ENCODE peak calls at places on chromosomes 13 and 19, in eight cellular contexts. Y is heart right ventricle, S is cardiac muscle cell, J is Calu3, V is progenitor cell of endocrine pancreas, X is cardiac fibroblast, I is breast epithelium, L is activated B cell treated with CpG ODN at 0.5 μM for 24 hours. F is an unnamed sample.

GRCh38 chr19:2443116-2443784 is 13.5 kb downstream of the LMNB2 start:
- DNase-seq in J (no peak), Y (no peak), V (no peak), L (no peak), I (no peak), S (no peak), X (no peak), F (no peak)

GRCh38 chr13:100409132-100409531 is 179.5 kb downstream of the GGACT start:
- DNase-seq in J (no peak), Y (no peak), V (no peak), S (no peak), X (peak), L (no peak), I (no peak), F (no peak)

GRCh38 chr19:5200844-5201243 is 139.8 kb downstream of the PTPRS start:
- DNase-seq in J (no peak), S (no peak), X (peak), Y (no peak), V (no peak), L (no peak), I (no peak), F (no peak)

GRCh38 chr19:5369962-5370367 is 29.4 kb upstream of the PTPRS start:
- DNase-seq in I (no peak), X (peak), J (peak), L (peak), V (peak), Y (peak), S (peak), F (peak)

GRCh38 chr19:6020972-6021805 is 43.2 kb upstream of the RANBP3 start:
- DNase-seq in V (no peak), X (no peak), S (no peak), Y (no peak), I (no peak), J (no peak), L (no peak), F (no peak)

GRCh38 chr19:45591004-45591637 is 6.5 kb upstream of the OPA3 start:
- DNase-seq in J (peak), Y (no peak), X (no peak), L (no peak), I (no peak), V (peak), S (peak), F (no peak)

GRCh38 chr19:10007811-10008211 is 2.5 kb downstream of the COL5A3 start:
- DNase-seq in S (no peak), V (no peak), I (no peak), L (no peak), X (peak), Y (peak), J (no peak), F (no peak)

GRCh38 chr13:33918199-33918932 is 100.4 kb downstream of the RFC3 start:
- DNase-seq in Y (no peak), V (no peak), X (peak), L (no peak), I (no peak), J (no peak), S (peak), F (no peak)

GRCh38 chr13:29918845-29919244 is 68.4 kb upstream of the UBL3 start:
- DNase-seq in V (no peak), L (no peak), J (peak), Y (no peak), S (no peak), I (peak), X (peak), F (no peak)

GRCh38 chr19:55656552-55656951 is 1.7 kb downstream of the U2AF2 start:
- DNase-seq in X (no peak), S (no peak), I (no peak), L (no peak), J (no peak), Y (no peak), V (no peak), F (no peak)

GRCh38 chr13:91567485-91568207 is 169.2 kb downstream of the GPC5 start:
- DNase-seq in L (no peak), V (no peak), I (no peak), Y (no peak), S (no peak), J (no peak), X (no peak), F (no peak)

GRCh38 chr13:73177017-73177416 is 118.2 kb downstream of the KLF5 start:
- DNase-seq in Y (no peak), X (no peak), L (no peak), I (no peak), J (no peak), S (no peak), V (no peak), F (no peak)

GRCh38 chr19:34457446-34457845 is 24.1 kb upstream of the WTIP start:
- DNase-seq in L (no peak), X (peak), Y (no peak), S (no peak), V (no peak), I (no peak), J (no peak), F (no peak)

GRCh38 chr13:107585466-107585865 is 629.9 kb downstream of the LIG4 start:
- DNase-seq in X (peak), Y (no peak), I (no peak), S (no peak), L (no peak), J (no peak), V (no peak), F (no peak)

GRCh38 chr13:64723735-64724134 is 2506.4 kb downstream of the PCDH9 start:
- DNase-seq in X (peak), V (no peak), S (peak), J (no peak), L (no peak), Y (no peak), I (no peak), F (no peak)

GRCh38 chr19:5122671-5123409 is 153.9 kb downstream of the KDM4B start:
- DNase-seq in V (no peak), I (no peak), Y (no peak), X (no peak), S (no peak), L (no peak), J (no peak), F (no peak)

GRCh38 chr19:10388957-10389356 is 8.6 kb upstream of the TYK2 start:
- DNase-seq in V (peak), S (peak), L (peak), X (peak), Y (peak), J (peak), I (peak), F (peak)

GRCh38 chr19:28618504-28618903 is 594.4 kb downstream of the UQCRFS1 start:
- DNase-seq in V (no peak), Y (no peak), J (no peak), S (no peak), L (no peak), X (no peak), I (no peak), F (no peak)

GRCh38 chr13:51231456-51231855 is 9.3 kb downstream of the FAM124A start:
- DNase-seq in V (no peak), Y (no peak), I (no peak), J (no peak), L (no peak), S (no peak), X (no peak), F (no peak)

GRCh38 chr19:17721821-17722220 is 2.5 kb downstream of the MAP1S start:
- DNase-seq in Y (peak), S (no peak), I (no peak), X (peak), L (no peak), V (no peak), J (no peak), F (no peak)

GRCh38 chr13:44576396-44577235 is 486 bp upstream of the TSC22D1 start:
- DNase-seq in J (peak), I (no peak), Y (no peak), S (peak), L (no peak), V (no peak), X (no peak), F (peak)

GRCh38 chr19:36246006-36246391 is 31.1 kb downstream of the ZNF146 start:
- DNase-seq in S (no peak), X (peak), Y (no peak), J (no peak), V (no peak), L (no peak), I (no peak), F (peak)

GRCh38 chr19:1259873-1260748 is 9.0 kb upstream of the CIRBP start:
- DNase-seq in L (peak), V (no peak), I (no peak), S (no peak), Y (no peak), X (peak), J (no peak), F (no peak)

GRCh38 chr13:33351324-33351723 is 65.8 kb upstream of the STARD13 start:
- DNase-seq in I (no peak), V (no peak), L (no peak), S (no peak), X (peak), Y (no peak), J (peak), F (no peak)

GRCh38 chr19:932647-933552 is 7.1 kb downstream of the ARID3A start:
- DNase-seq in S (peak), Y (peak), X (peak), L (no peak), J (peak), V (no peak), I (no peak), F (peak)

GRCh38 chr13:106186366-106187030 is 349.0 kb downstream of the EFNB2 start:
- DNase-seq in Y (no peak), S (no peak), X (peak), V (no peak), L (no peak), I (no peak), J (no peak), F (no peak)

GRCh38 chr19:10854350-10855089 is 6.3 kb downstream of the C19orf38 start:
- DNase-seq in Y (no peak), V (no peak), S (no peak), J (no peak), X (no peak), L (no peak), I (no peak), F (no peak)

GRCh38 chr19:4094291-4094690 is 27.6 kb upstream of the ZBTB7A start:
- DNase-seq in V (no peak), L (no peak), Y (no peak), I (no peak), X (no peak), J (no peak), S (no peak), F (no peak)

GRCh38 chr19:4096049-4096892 is 27.7 kb downstream of the MAP2K2 start:
- DNase-seq in X (no peak), Y (no peak), S (no peak), V (no peak), L (no peak), J (no peak), I (no peak), F (no peak)

GRCh38 chr19:4093643-4094175 is 27.0 kb upstream of the ZBTB7A start:
- DNase-seq in J (no peak), S (no peak), V (no peak), X (no peak), Y (no peak), L (no peak), I (no peak), F (no peak)

GRCh38 chr19:4094761-4095487 is 28.2 kb upstream of the ZBTB7A start:
- DNase-seq in X (no peak), L (no peak), V (no peak), Y (no peak), S (no peak), J (no peak), I (no peak), F (no peak)

DNA sequence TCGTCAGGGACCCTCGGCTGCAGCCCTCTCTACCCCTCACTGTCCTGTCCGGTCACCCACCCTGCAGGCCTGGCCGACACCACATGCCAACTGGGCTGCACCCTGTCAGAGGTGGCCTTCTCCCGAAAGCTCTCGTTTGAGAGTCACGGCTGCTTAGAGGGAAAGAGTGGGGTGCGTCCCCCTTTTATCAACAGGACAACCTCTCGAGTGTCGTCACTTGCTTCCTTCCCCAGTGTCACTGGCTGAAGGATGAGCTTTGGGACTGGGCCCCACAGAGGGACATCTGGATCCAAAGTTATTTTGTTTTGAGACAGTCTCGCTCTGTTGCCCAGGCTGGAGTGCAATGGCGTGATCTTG is 28.5 kb downstream of the MAP2K2 start:
- DNase-seq in Y (no peak), L (no peak), V (no peak), I (no peak), X (no peak), S (no peak), J (no peak), F (no peak)
- TF ChIP-seq CTCF in Y (no peak), L (no peak), V (no peak), I (no peak), X (no peak), S (no peak), J (no peak), F (no peak)

DNA sequence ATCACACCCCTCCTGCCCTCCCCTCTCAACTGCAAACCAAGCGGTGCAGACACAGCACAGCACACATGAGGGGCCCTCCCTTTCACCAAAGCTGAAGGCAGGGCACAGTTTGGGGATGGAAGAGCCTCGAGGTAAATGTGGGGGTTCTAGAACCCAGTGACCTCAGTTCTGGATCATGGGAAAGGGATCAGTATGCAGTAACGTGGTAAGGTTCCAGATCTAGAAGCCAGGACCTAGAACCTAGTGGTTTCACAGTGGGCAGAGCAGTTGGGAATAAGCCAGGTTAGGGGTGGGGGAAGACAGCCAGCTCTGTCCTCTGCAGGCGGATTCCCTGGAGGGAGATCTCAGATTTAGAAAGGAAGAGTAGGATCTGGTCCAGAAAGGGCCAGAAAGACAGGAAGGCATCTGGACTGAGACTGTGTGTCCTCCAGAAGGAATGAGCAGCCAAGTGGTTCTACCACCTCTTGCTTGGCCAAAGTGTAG is 3.1 kb downstream of the FTL start:
- DNase-seq in Y (no peak), S (no peak), J (no peak), I (no peak), V (no peak), X (no peak), L (no peak), F (no peak)
- TF ChIP-seq CTCF in Y (no peak), S (no peak), J (no peak), I (no peak), V (no peak), X (no peak), L (no peak), F (no peak)

GRCh38 chr13:28718538-28719226 is at the start of gene SLC46A3:
- DNase-seq in Y (peak), S (peak), J (peak), X (peak), L (peak), V (peak), I (peak), F (peak)
- TF ChIP-seq CTCF in Y (peak), S (no peak), J (no peak), X (no peak), L (no peak), V (peak), I (no peak), F (peak)

GRCh38 chr19:14378890-14379289 is 2.4 kb upstream of the ADGRE5 start:
- DNase-seq in J (no peak), Y (no peak), X (no peak), I (no peak), L (no peak), S (no peak), V (no peak), F (no peak)
- TF ChIP-seq CTCF in J (no peak), Y (no peak), X (no peak), I (no peak), L (no peak), S (no peak), V (no peak), F (no peak)

DNA sequence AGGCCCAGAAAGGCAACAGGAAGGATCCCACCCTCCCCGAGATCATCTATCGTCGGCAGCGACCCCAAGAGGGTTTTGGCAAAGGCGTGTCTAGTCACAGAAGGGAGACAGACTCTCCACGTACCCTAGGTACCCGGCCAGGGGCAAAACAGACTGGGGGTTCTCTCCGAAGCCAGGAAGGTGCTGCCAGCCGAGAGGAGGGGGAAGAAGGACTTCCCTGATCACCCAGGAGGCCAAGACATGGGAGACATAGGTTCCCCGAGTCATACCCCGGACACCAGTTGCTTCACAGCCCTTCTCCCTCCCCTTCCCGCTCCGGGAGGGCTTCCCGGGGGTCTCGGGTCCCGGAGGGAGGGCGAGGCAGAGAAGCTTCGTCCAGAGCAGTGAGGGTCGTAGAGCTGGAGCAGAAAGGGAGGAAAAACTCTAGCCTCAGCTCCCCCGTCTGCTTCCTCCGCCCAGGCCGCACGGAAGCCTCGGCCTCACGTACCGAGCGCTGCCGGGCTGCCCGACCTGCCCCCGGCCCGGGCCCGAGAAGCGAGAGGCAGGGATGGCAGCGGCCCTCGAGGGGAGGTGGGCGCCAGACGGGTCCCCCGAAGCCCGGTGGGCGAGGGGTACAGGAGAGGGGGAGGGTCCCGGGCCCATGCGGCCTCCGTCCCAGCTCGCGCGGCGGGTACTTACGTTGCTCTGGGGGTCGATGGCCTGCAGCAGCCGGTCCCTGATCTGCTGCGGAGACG is 643 bp downstream of the MED26 start:
- DNase-seq in V (no peak), X (peak), S (peak), I (no peak), Y (no peak), L (peak), J (no peak), F (peak)
- TF ChIP-seq CTCF in V (no peak), X (no peak), S (no peak), I (no peak), Y (no peak), L (no peak), J (no peak), F (no peak)

GRCh38 chr19:19064098-19064722 is 416 bp downstream of the SLC25A42 start:
- DNase-seq in L (peak), V (no peak), J (no peak), Y (no peak), I (peak), X (no peak), S (no peak), F (no peak)
- TF ChIP-seq CTCF in L (no peak), V (peak), J (no peak), Y (peak), I (no peak), X (peak), S (peak), F (peak)

GRCh38 chr13:67367385-67367784 is 137.2 kb upstream of the PCDH9 start:
- DNase-seq in S (no peak), X (peak), J (no peak), L (no peak), V (no peak), Y (no peak), I (no peak), F (no peak)

GRCh38 chr13:67369895-67370660 is 139.9 kb upstream of the PCDH9 start:
- DNase-seq in J (no peak), L (no peak), X (peak), V (no peak), Y (no peak), I (no peak), S (no peak), F (no peak)

GRCh38 chr13:67366533-67366932 is 136.4 kb upstream of the PCDH9 start:
- DNase-seq in I (no peak), L (no peak), J (no peak), Y (no peak), X (peak), V (no peak), S (no peak), F (no peak)
- TF ChIP-seq CTCF in I (no peak), L (no peak), J (no peak), Y (no peak), X (peak), V (peak), S (peak), F (peak)

DNA sequence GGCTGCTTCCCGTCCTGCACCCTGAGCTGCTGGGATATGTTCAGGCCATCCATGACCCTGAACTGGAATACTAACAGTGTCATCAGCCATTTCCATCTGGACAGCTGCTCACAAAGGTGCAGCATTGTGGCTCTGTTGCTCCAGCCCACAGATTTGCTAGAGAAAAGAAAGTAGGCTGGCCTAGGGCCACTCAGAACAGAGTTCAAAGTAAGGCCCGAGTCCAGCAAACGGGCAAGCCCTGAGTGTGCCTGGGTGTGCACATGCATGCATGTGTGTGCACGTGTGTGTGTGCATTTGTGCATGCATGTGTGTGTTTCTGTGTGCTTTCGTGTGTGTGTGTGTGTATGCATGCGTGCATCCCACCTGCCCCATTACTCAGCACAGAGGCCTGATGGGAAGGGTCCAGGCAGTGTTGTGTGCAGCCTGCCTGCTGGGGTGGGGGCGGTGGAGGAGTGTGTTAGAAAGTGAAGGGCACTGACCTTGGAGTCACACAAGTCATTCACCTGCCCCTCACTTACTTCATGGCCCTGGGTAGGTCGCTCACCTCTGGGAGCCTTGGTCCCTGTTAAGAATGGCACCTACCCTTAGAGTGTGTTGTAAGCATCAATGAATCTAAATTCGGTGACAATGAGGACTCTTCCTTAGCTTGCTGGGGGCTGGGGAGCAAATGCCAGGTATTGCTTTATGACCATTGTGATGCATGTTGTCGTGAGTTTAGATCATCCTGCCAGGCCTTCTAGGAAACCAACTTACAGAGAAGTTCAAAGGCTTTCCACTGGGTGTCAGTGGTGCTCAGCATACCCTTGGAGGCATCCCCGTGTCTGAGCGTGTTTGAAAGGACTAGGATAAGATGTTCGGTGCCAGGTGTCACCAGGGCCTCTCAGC is 53.2 kb downstream of the GPR12 start:
- DNase-seq in I (no peak), V (no peak), S (peak), X (peak), L (no peak), Y (no peak), J (peak), F (no peak)
- TF ChIP-seq CTCF in I (no peak), V (peak), S (peak), X (peak), L (no peak), Y (peak), J (peak), F (peak)